ENCODE peak calls at places on chromosomes 2 and 18, in nine cellular contexts. G, K, Y, U, D, H, O, P and S are unnamed samples.

GRCh38 chr2:135617501-135618015 is 86.3 kb downstream of the R3HDM1 start:
- DNase-seq in Y (no peak), K (peak; percentile 48), P (no peak), O (no peak), D (no peak), U (no peak), H (no peak), G (no peak), S (no peak)

GRCh38 chr2:30433902-30434301 is 13.1 kb upstream of the LCLAT1 start:
- DNase-seq in Y (no peak), K (no peak), G (no peak), H (no peak), P (no peak), U (no peak), O (no peak), D (peak; percentile 54), S (no peak)

GRCh38 chr18:33157893-33158292 is 282.6 kb downstream of the CCDC178 start:
- DNase-seq in Y (no peak), K (no peak), P (no peak), U (no peak), H (no peak), G (no peak), D (no peak), O (no peak), S (no peak)

GRCh38 chr2:227349989-227350648 is 25.1 kb downstream of the MFF start:
- DNase-seq in G (no peak), O (no peak), Y (no peak), H (no peak), D (no peak), K (no peak), P (no peak), U (no peak), S (no peak)

GRCh38 chr2:54601339-54601738 is 122.1 kb upstream of the EML6 start:
- DNase-seq in G (no peak), U (no peak), H (no peak), P (no peak), D (no peak), Y (no peak), K (no peak), O (no peak), S (no peak)

GRCh38 chr18:51401912-51402311 is 204.4 kb upstream of the MEX3C start:
- DNase-seq in D (no peak), P (no peak), G (no peak), U (no peak), O (no peak), H (no peak), K (no peak), Y (no peak), S (no peak)

GRCh38 chr18:48608581-48608980 is 69.8 kb downstream of the CTIF start:
- DNase-seq in D (no peak), G (no peak), H (no peak), O (no peak), Y (no peak), P (no peak), K (no peak), U (no peak), S (no peak)

GRCh38 chr2:122863516-122863915 is 1108.1 kb downstream of the TSN start:
- DNase-seq in D (no peak), K (no peak), P (no peak), G (no peak), H (no peak), Y (no peak), U (no peak), O (no peak), S (no peak)

GRCh38 chr2:198873771-198874501 is 583.8 kb downstream of the SATB2 start:
- DNase-seq in Y (no peak), K (peak; percentile 77), P (no peak), G (no peak), O (no peak), H (no peak), D (no peak), U (no peak), S (no peak)

GRCh38 chr2:219452361-219453317 is 18.0 kb downstream of the SPEG start:
- DNase-seq in Y (peak; percentile 59), O (peak; percentile 64), H (no peak), D (peak; percentile 96), G (no peak), P (peak; percentile 89), U (peak; percentile 98), K (peak; percentile 95), S (peak; percentile 98)

GRCh38 chr2:215711484-215712034 is 275.7 kb upstream of the FN1 start:
- DNase-seq in O (peak; percentile 14), H (no peak), D (peak; percentile 85), U (no peak), G (no peak), P (no peak), K (peak; percentile 78), Y (no peak), S (no peak)

GRCh38 chr2:75424936-75425619 is 135.7 kb downstream of the EVA1A start:
- DNase-seq in D (peak; percentile 28), O (no peak), Y (peak; percentile 62), G (no peak), P (no peak), H (no peak), K (peak; percentile 18), U (no peak), S (no peak)

GRCh38 chr2:26270363-26270762 is 25.6 kb downstream of the HADHB start:
- DNase-seq in G (no peak), U (no peak), H (no peak), K (no peak), D (no peak), Y (no peak), P (no peak), O (no peak), S (no peak)

GRCh38 chr2:64328415-64328722 is 125.6 kb upstream of the LGALSL start:
- DNase-seq in Y (no peak), O (no peak), H (peak; percentile 41), K (no peak), U (no peak), D (no peak), P (no peak), G (no peak), S (no peak)

GRCh38 chr2:214217599-214217998 is 193.3 kb upstream of the VWC2L start:
- DNase-seq in K (no peak), G (no peak), Y (no peak), U (no peak), P (no peak), D (no peak), H (no peak), O (no peak), S (no peak)

GRCh38 chr2:108932736-108933135 is 56.3 kb downstream of the EDAR start:
- DNase-seq in H (no peak), K (no peak), Y (no peak), O (no peak), P (no peak), U (no peak), D (no peak), G (no peak), S (no peak)

GRCh38 chr18:24695168-24695567 is 234.7 kb downstream of the HRH4 start:
- DNase-seq in P (no peak), Y (no peak), D (no peak), O (no peak), H (no peak), U (no peak), K (peak; percentile 52), G (no peak), S (no peak)

GRCh38 chr2:239817011-239817490 is 208.1 kb downstream of the NDUFA10 start:
- DNase-seq in Y (peak; percentile 41), P (no peak), D (no peak), H (no peak), O (no peak), U (peak; percentile 60), G (no peak), K (no peak), S (peak; percentile 56)
- H3K36me3 ChIP-seq in Y (no peaks in the 10 kb centered on the region), P (no peaks in the 10 kb centered on the region), D (no peaks in the 10 kb centered on the region), H (no peaks in the 10 kb centered on the region), O (no peaks in the 10 kb centered on the region), U (no peaks in the 10 kb centered on the region), G (no peaks in the 10 kb centered on the region), K (no peaks in the 10 kb centered on the region), S (no peaks in the 10 kb centered on the region)

GRCh38 chr2:78051480-78051879 is 529.3 kb upstream of the LRRTM4 start:
- DNase-seq in G (no peak), P (no peak), D (no peak), K (no peak), O (no peak), U (no peak), Y (no peak), H (no peak), S (no peak)

GRCh38 chr2:78061301-78061700 is 539.1 kb upstream of the LRRTM4 start:
- DNase-seq in P (no peak), H (no peak), G (no peak), K (no peak), Y (no peak), D (no peak), U (no peak), O (no peak), S (no peak)

GRCh38 chr2:78056976-78057375 is 534.8 kb upstream of the LRRTM4 start:
- DNase-seq in Y (no peak), K (no peak), G (no peak), P (no peak), D (no peak), U (no peak), O (no peak), H (no peak), S (no peak)
- TF ChIP-seq CTCF in Y (no peak), K (no peak), G (no peak), P (no peak), D (no peak), U (no peak), O (no peak), H (no peak), S (no peak)

DNA sequence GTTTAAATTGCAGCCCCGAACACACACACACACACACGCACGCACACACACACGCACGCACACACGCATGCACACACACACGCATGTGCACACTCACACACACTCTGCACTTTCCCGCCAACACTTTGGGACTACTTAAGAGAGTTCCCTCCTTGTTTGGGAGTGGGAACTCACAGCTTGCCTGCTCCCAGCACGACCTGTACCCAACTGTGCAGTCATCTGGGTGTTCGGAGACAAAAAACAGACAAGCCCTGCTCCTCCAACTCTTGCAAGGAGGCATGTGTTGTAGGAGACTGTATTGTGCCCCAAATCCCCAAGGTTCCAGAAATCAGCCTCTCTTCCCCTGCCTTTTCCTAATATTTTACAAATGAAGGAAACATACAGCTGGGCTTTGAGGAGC is 99.2 kb downstream of the SETBP1 start:
- DNase-seq in O (no peak), U (no peak), K (no peak), G (no peak), H (no peak), D (no peak), Y (no peak), P (no peak), S (no peak)
- H3K4me1 ChIP-seq in O (peaks cover 43% of the 10 kb centered on the region), U (no peaks in the 10 kb centered on the region), K (no peaks in the 10 kb centered on the region), G (no peaks in the 10 kb centered on the region), H (no peaks in the 10 kb centered on the region), D (peaks cover 37% of the 10 kb centered on the region), Y (peaks cover 19% of the 10 kb centered on the region), P (no peaks in the 10 kb centered on the region), S (peaks cover 26% of the 10 kb centered on the region)

DNA sequence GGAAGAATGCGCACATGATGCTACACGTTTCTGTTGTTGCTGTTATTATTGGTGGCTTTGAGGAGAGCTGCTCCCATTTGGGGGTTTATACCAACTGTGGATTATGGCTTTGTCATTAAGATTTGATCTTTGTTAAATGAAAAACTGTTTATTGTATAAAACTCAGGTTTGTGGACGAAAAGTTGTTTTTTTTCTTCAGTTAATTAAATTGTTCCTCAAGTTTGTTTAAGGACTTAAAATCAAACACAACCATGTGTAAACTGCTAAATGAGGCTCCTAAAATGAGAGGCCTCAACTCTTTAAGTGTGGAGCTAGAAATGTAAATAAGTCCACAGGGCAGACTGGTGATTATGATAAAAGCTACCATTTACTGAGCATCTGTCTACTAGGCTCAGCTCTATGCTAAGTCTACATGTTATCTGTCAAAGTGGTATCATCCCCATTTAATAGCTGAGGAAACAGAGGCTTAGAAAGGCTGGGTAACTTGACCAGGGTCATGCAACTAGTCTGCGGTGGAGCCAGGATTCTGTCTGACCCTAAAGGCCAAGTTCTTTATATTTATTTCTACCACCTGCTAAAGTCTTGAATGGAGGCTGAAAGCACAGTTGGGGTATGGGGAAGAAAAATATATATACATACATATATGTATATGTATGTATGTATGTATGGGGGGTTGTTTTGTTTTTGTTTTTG is 4.1 kb downstream of the MYCN start:
- DNase-seq in G (no peak), D (no peak), Y (no peak), U (no peak), O (no peak), K (no peak), H (no peak), P (no peak), S (no peak)
- H3K36me3 ChIP-seq in G (no peaks in the 10 kb centered on the region), D (peaks cover 15% of the 10 kb centered on the region), Y (no peaks in the 10 kb centered on the region), U (no peaks in the 10 kb centered on the region), O (no peaks in the 10 kb centered on the region), K (no peaks in the 10 kb centered on the region), H (no peaks in the 10 kb centered on the region), P (no peaks in the 10 kb centered on the region), S (no peaks in the 10 kb centered on the region)